ENCODE peak calls at places on chromosomes 1 and 21, in nine cellular contexts. W is kidney epithelial cell, Z is NB4, E is BE2C, B is PC-9, X is HCT116, S is transverse colon, A is prostate gland, Q is psoas muscle. O is an unnamed sample.

GRCh38 chr21:46084709-46085108 is 13.2 kb upstream of the COL6A2 start:
- DNase-seq in S (no peak), W (no peak), Q (peak), E (no peak), Z (no peak), A (no peak), B (no peak), X (no peak), O (no peak)

GRCh38 chr1:23286401-23286800 is 57.7 kb downstream of the HNRNPR start:
- DNase-seq in S (no peak), Q (no peak), W (no peak), X (no peak), E (no peak), Z (no peak), A (no peak), B (no peak), O (peak)

GRCh38 chr1:14681182-14681581 is 82.7 kb downstream of the KAZN start:
- DNase-seq in A (no peak), Q (no peak), S (no peak), E (no peak), W (no peak), B (no peak), X (no peak), Z (no peak), O (no peak)

GRCh38 chr1:5730272-5731109 is 261.7 kb downstream of the NPHP4 start:
- DNase-seq in B (no peak), E (no peak), A (no peak), W (no peak), X (no peak), Z (no peak), S (no peak), Q (peak), O (no peak)

GRCh38 chr21:26451014-26451740 is 121.9 kb downstream of the CYYR1 start:
- DNase-seq in E (no peak), W (no peak), B (no peak), Z (no peak), S (no peak), X (no peak), A (no peak), Q (no peak), O (no peak)

GRCh38 chr1:202101182-202101581 is 21.5 kb upstream of the GPR37L1 start:
- DNase-seq in W (no peak), B (no peak), A (no peak), X (no peak), Z (no peak), S (no peak), Q (no peak), E (peak), O (no peak)

GRCh38 chr1:220786337-220787068 is at the start of gene MTARC1:
- DNase-seq in S (peak), Z (peak), Q (peak), B (peak), A (peak), E (peak), X (no peak), W (no peak), O (peak)

GRCh38 chr1:185229981-185230380 is 73.0 kb downstream of the SWT1 start:
- DNase-seq in X (no peak), S (no peak), B (no peak), E (no peak), Z (no peak), Q (no peak), A (no peak), W (no peak), O (no peak)

GRCh38 chr1:248143311-248143710 is 1.6 kb upstream of the OR2M5 start:
- DNase-seq in S (no peak), Z (no peak), B (no peak), Q (no peak), W (no peak), E (no peak), A (no peak), X (no peak), O (no peak)
- TF ChIP-seq CTCF in S (no peak), Z (no peak), B (no peak), Q (no peak), W (no peak), E (no peak), A (no peak), X (no peak), O (no peak)

GRCh38 chr1:227654431-227654830 is 80.7 kb downstream of the JMJD4 start:
- DNase-seq in Q (no peak), A (no peak), S (no peak), X (no peak), E (no peak), Z (peak), W (no peak), B (no peak), O (no peak)

GRCh38 chr1:227654858-227655752 is 80.0 kb downstream of the JMJD4 start:
- DNase-seq in E (no peak), S (no peak), Q (no peak), B (no peak), A (no peak), W (no peak), X (no peak), Z (peak), O (no peak)
- H3K4me3 ChIP-seq in E (no peak), S (no peak), Q (no peak), B (no peak), A (no peak), W (no peak), X (no peak), Z (no peak), O (no peak)

GRCh38 chr1:16026723-16027484 is 5.1 kb downstream of the CLCNKA start:
- DNase-seq in X (no peak), A (no peak), W (no peak), S (peak), E (peak), B (no peak), Z (peak), Q (peak), O (peak)
- TF ChIP-seq CTCF in X (no peak), A (no peak), W (no peak), S (no peak), E (no peak), B (no peak), Z (no peak), Q (no peak), O (no peak)

DNA sequence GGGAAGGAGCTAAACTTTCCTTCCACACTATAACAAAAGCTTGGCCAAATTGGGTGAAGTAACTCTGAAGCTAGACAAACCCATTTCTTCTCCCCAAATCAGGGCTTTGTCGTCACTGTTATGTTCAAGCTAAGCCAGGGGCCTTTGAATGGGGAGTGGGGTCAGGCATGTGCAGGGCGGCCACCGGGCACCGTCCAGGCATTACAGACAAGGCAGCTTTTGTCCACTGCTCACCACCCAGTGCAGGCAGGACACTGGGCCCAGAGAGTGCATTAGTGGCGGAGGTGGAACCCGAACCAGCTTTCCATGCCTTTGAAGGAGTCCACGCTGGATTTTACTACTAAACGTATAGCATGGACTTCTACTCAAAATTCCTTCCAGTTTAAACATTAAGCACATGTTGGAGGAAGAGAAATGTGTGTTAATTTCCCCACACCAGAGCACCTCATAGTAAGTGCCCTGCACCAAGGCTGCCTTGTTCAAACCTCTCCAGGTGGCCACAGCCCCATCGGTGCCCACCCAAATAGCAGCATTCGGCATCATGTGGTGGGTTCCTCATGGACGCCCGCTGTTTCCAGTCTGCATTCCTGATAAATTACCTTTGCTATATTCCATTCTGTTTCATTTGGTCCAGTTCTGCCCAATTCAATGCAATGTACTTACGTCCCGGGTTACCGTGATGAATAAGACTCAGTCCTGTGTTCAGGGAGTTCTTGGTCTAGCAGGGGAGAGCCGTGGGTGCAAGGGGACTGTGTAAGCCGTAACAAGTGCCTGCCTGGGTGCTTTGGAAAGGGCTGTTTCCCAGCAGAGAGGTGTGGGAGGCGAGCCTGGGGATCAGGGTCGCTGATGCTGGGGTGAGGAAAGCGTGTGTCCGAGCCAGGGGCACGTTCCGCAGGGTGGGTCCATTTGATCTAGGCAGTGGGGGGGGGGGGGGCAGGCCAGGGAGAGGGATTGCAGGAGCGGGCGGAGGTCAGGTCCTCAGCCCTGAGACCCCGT is 1.7 kb downstream of the UBASH3A start:
- DNase-seq in Q (no peak), A (no peak), S (peak), E (no peak), B (no peak), Z (no peak), W (no peak), X (no peak), O (no peak)
- H3K4me3 ChIP-seq in Q (no peak), A (no peak), S (no peak), E (no peak), B (no peak), Z (no peak), W (no peak), X (no peak), O (no peak)

DNA sequence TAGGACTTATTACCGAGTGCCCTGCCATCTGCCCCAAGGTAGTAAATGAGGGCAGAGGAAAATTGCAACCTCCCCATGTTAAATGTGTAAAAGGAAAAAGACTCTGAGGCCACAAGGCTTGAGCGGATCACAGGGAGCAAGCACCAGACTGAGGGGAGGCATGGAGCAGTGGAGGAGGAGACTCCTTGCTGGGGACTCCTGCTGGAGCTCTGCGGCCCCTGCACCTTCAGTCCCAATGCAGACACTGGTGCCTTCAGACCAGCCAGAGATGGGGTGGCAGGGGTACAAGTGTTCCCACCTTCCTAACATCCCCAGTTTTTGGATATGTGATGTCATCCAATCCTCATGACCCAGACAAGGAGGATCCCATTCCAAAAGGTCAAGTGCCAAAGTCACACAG is 128.4 kb upstream of the NGF start:
- DNase-seq in B (no peak), W (no peak), Z (no peak), E (no peak), S (no peak), X (no peak), Q (no peak), A (no peak), O (no peak)
- TF ChIP-seq CTCF in B (no peak), W (no peak), Z (no peak), E (no peak), S (no peak), X (no peak), Q (no peak), A (no peak), O (peak)

GRCh38 chr1:9128520-9129371 is at the start of gene GPR157:
- DNase-seq in S (peak), W (no peak), Z (peak), Q (peak), X (peak), E (peak), B (peak), A (peak), O (no peak)

GRCh38 chr1:9129391-9130041 is 614 bp upstream of the GPR157 start:
- DNase-seq in Q (peak), X (peak), A (peak), W (no peak), Z (peak), E (peak), B (peak), S (peak), O (no peak)

GRCh38 chr1:9126511-9126910 is 2.4 kb downstream of the GPR157 start:
- DNase-seq in E (no peak), S (no peak), Z (no peak), A (no peak), Q (no peak), B (peak), W (no peak), X (no peak), O (no peak)

GRCh38 chr1:9128161-9128519 is 762 bp downstream of the GPR157 start:
- DNase-seq in E (no peak), B (no peak), Q (peak), S (peak), X (no peak), A (peak), Z (no peak), W (no peak), O (no peak)

GRCh38 chr1:9127395-9128160 is 1.3 kb downstream of the GPR157 start:
- DNase-seq in B (no peak), X (no peak), Q (peak), A (no peak), E (no peak), S (no peak), W (no peak), Z (no peak), O (no peak)
- H3K4me3 ChIP-seq in B (peak), X (peak), Q (peak), A (peak), E (no peak), S (peak), W (peak), Z (no peak), O (peak)

GRCh38 chr1:155307247-155307740 is 1.4 kb upstream of the FDPS start:
- DNase-seq in B (no peak), S (no peak), E (no peak), W (no peak), A (no peak), Q (no peak), Z (peak), X (no peak), O (no peak)
- TF ChIP-seq CTCF in B (no peak), S (no peak), E (peak), W (peak), A (no peak), Q (peak), Z (peak), X (peak), O (peak)

GRCh38 chr21:44911384-44912157 is 9.1 kb downstream of the ITGB2 start:
- DNase-seq in E (no peak), Z (no peak), S (peak), A (peak), W (no peak), Q (peak), B (peak), X (no peak), O (no peak)
- H3K4me3 ChIP-seq in E (no peak), Z (no peak), S (no peak), A (no peak), W (no peak), Q (no peak), B (no peak), X (no peak), O (no peak)

DNA sequence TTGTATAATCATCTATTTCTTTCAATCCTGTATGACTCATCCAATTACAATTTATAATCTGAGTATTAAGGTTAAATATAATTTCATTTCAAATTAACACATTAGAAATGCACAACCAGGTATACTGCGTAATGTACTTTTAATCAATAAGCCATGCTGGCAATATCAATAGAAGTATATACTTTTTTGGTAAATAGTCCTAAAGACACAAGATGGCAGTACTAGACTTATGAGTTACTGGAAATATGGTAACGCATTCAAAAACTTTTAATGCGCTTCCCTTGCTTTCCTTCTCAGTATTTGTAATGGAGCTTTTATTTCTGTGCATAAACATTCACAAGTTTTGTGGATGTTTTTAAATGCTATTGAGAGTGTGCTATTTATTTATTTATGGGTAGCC is 1162.0 kb upstream of the TMPRSS15 start:
- DNase-seq in Z (no peak), A (no peak), E (no peak), Q (no peak), X (no peak), W (no peak), B (no peak), S (no peak), O (no peak)
- TF ChIP-seq CTCF in Z (no peak), A (no peak), E (no peak), Q (no peak), X (no peak), W (no peak), B (no peak), S (no peak), O (no peak)